ENCODE peak calls at places on chromosomes 2 and 18, in four cellular contexts. K, Q, X and L are unnamed samples.
A peak's percentile ranks its signal among the peaks of the same experiment; 100 is the strongest.

GRCh38 chr2:128301021-128301420 is 17.6 kb downstream of the HS6ST1 start:
- DNase-seq in K (no peak), Q (no peak), X (no peak), L (no peak)

GRCh38 chr2:201887851-201888451 is 81.6 kb downstream of the CDK15 start:
- DNase-seq in K (no peak), Q (no peak), X (no peak), L (no peak)

GRCh38 chr2:121532894-121533293 is 2.2 kb downstream of the RNU4ATAC start:
- DNase-seq in K (peak; percentile 7), Q (no peak), X (no peak), L (peak; percentile 74)

GRCh38 chr18:50607374-50607933 is 47.6 kb downstream of the MAPK4 start:
- DNase-seq in K (no peak), Q (no peak), X (no peak), L (no peak)

GRCh38 chr2:238259085-238260020 is 19.5 kb upstream of the HES6 start:
- DNase-seq in K (no peak), Q (peak; percentile 70), X (no peak), L (no peak)

GRCh38 chr2:21754164-21754788 is 630.5 kb downstream of the TDRD15 start:
- DNase-seq in K (no peak), Q (no peak), X (no peak), L (peak; percentile 5)

GRCh38 chr2:129892773-129893172 is 86.7 kb upstream of the RAB6C start:
- DNase-seq in K (no peak), Q (no peak), X (no peak), L (no peak)

GRCh38 chr2:11482473-11483031 is 16.6 kb upstream of the E2F6 start:
- DNase-seq in K (no peak), Q (peak; percentile 94), X (no peak), L (no peak)

GRCh38 chr2:179861777-179862117 is 335 bp upstream of the ZNF385B start:
- DNase-seq in K (no peak), Q (peak; percentile 27), X (no peak), L (no peak)

GRCh38 chr2:30446602-30447148 is 371 bp upstream of the LCLAT1 start:
- DNase-seq in K (no peak), Q (no peak), X (no peak), L (no peak)

GRCh38 chr18:29653816-29654215 is 1388.7 kb downstream of the DSC3 start:
- DNase-seq in K (no peak), Q (no peak), X (no peak), L (no peak)

GRCh38 chr2:196331143-196331542 is 159.8 kb upstream of the STK17B start:
- DNase-seq in K (no peak), Q (no peak), X (no peak), L (peak; percentile 30)

GRCh38 chr18:36025025-36025424 is 42.3 kb downstream of the RPRD1A start:
- DNase-seq in K (no peak), Q (no peak), X (no peak), L (no peak)

GRCh38 chr2:101820519-101820918 is 123.0 kb downstream of the MAP4K4 start:
- DNase-seq in K (no peak), Q (no peak), X (peak; percentile 87), L (peak; percentile 99)

DNA sequence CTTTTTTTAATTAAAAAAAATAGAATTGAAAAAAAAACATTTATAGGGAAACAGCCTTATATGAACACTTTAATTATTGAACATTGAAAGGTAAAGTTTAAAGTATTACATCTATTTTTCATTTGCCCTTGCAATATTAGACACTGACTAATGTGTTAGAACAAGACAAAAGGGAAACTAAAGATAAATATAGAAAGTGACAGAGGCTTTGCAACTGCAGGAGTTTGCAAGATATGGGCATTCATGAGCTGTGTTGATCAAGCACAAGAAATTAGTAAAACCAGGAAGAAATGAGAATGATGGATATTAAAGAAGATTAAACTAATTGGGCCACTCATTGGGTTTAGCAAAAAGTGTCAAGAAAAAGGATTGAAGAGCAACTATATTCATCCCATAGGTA is 1097.7 kb upstream of the CELF4 start:
- DNase-seq in K (no peak), Q (no peak), X (no peak), L (no peak)
- TF ChIP-seq CTCF in K (no peak), Q (no peak), X (no peak), L (no peak)

GRCh38 chr2:3283206-3283605 is 94.4 kb downstream of the EIPR1 start:
- DNase-seq in K (no peak), Q (no peak), X (no peak), L (no peak)

GRCh38 chr2:3280197-3280596 is 97.4 kb downstream of the EIPR1 start:
- DNase-seq in K (no peak), Q (no peak), X (no peak), L (no peak)

GRCh38 chr2:3284657-3285630 is 92.7 kb downstream of the EIPR1 start:
- DNase-seq in K (no peak), Q (no peak), X (no peak), L (no peak)

GRCh38 chr2:3280683-3281520 is 96.7 kb downstream of the EIPR1 start:
- DNase-seq in K (no peak), Q (no peak), X (no peak), L (no peak)

DNA sequence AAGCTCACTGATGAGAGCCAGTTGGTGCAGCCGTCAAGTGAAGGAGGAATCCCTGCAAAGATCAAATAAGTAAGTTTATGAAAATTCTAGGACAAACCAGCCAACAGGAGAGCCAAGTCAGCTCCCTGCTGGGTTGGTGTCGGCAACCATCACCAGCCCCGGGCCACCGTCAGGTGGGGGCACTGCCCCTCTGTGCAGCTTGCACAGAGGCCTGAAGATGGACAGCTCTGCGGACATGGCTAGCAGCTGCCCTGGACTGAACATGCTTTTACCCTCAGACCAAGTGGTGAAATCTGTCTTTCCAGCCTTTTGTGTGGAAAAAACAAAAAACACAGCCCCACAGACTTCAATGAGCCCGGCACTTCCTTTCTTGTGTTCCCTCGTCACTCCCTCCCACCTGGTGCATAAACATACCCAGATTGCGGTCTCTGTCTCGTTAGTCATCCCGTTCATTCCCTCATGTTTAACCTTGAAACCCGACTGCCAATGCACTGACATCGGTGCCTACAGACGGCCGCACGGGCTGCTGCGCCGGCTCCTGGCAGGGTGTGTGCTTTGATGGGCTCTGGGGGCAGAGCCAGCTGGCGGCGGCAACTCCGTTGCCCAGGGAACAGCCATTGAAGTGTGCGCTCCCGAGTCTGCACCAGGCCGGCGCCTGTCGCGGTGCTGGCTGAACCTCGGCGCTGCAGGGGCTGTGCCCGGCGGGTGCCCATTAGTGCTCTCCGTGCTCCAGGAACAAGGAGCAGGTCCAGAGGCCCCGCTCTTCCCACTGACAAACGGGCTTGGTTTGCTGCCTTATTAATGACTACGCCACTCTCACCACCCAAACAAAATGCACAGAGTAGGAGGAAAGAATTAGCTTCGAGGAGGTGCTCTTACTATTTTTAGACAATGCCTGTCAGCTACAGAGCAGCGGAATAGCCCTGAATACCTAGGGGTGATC is 95.3 kb downstream of the EIPR1 start:
- DNase-seq in K (no peak), Q (no peak), X (no peak), L (peak; percentile 57)
- TF ChIP-seq CTCF in K (no peak), Q (no peak), X (no peak), L (no peak)

DNA sequence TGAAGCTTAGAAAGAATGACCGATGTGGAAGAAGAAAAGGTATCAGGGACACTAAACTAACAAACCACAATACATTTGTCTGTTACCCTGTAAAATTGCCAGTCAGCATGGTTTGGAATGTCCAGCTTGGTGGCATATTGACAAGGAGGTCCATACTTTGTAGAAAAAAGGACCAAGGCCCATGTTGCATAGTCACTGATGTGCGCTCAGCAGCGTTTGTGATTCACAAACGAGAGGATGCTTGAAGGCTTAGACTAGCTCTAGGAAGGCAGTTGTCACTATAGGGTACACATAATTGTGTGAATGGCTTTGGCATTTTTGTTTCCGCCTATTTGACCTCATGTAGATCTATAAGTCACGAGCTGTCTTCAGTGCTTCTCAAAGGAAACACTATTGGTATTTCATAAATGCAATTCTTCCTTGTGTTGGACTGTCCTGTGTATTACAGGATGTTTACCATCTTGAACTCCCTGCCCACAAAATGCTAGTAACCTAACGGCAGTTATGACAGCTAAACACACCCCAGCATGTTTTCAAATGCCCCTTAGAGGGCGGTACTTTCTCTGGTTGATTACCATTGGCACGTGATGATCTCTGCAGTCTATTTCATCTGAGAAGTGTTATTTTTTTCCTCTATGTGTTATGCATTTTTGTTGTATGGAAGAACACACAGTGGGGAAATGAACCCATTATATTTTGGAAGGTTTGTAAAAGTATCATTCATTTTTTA is 304.2 kb downstream of the CYRIA start:
- DNase-seq in K (no peak), Q (no peak), X (no peak), L (no peak)
- TF ChIP-seq CTCF in K (no peak), Q (no peak), X (no peak), L (no peak)

DNA sequence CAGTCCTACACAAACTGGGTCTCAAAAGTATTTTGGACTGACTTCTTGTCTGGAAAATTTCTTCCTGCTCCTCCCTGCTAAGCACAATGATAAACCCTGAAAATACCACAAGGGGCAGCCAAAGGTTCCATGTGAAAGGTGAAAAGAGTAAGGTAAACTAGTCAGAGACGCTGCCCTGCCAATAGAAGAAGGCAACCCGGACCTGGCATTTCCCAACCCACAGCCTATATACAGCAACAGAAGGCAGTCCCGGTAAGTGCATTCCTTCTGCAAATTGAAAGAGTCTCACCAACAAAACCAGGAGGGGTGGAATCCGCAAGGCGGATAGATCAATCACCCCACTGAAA is 180.8 kb downstream of the AFF3 start:
- DNase-seq in K (no peak), Q (no peak), X (no peak), L (no peak)
- TF ChIP-seq CTCF in K (no peak), Q (no peak), X (no peak), L (no peak)